ENCODE peak calls at places on chromosomes 13 and 19, in six cellular contexts. One of them, this sample, is unnamed.
A peak's percentile ranks its signal among the peaks of the same experiment; 100 is the strongest.

GRCh38 chr19:4730740-4731171 is 7.1 kb upstream of the DPP9 start:
- DNase-seq in tibial nerve: no peak
- DNase-seq in RWPE1: peak; percentile 37
- DNase-seq in cardiac muscle cell: no peak
- DNase-seq in AG04449: no peak
- DNase-seq in CD8-positive, alpha-beta T cell: peak; percentile 67
- DNase-seq in this sample: no peak

GRCh38 chr19:42250666-42251531 is 4.0 kb downstream of the ERF start:
- DNase-seq in tibial nerve: no peak
- DNase-seq in RWPE1: no peak
- DNase-seq in cardiac muscle cell: no peak
- DNase-seq in AG04449: no peak
- DNase-seq in CD8-positive, alpha-beta T cell: no peak
- DNase-seq in this sample: no peak

GRCh38 chr13:27921961-27922910 is 2.4 kb downstream of the PDX1 start:
- DNase-seq in tibial nerve: no peak
- DNase-seq in RWPE1: no peak
- DNase-seq in cardiac muscle cell: no peak
- DNase-seq in AG04449: no peak
- DNase-seq in CD8-positive, alpha-beta T cell: no peak
- DNase-seq in this sample: no peak

GRCh38 chr13:113616281-113616906 is 31.8 kb downstream of the TFDP1 start:
- DNase-seq in tibial nerve: no peak
- DNase-seq in RWPE1: no peak
- DNase-seq in cardiac muscle cell: no peak
- DNase-seq in AG04449: no peak
- DNase-seq in CD8-positive, alpha-beta T cell: no peak
- DNase-seq in this sample: no peak

GRCh38 chr13:25423831-25424230 is 52.1 kb downstream of the ATP8A2 start:
- DNase-seq in tibial nerve: no peak
- DNase-seq in RWPE1: no peak
- DNase-seq in cardiac muscle cell: no peak
- DNase-seq in AG04449: no peak
- DNase-seq in CD8-positive, alpha-beta T cell: no peak
- DNase-seq in this sample: no peak

GRCh38 chr19:57068921-57069697 is 50.7 kb upstream of the USP29 start:
- DNase-seq in tibial nerve: no peak
- DNase-seq in RWPE1: no peak
- DNase-seq in cardiac muscle cell: no peak
- DNase-seq in AG04449: no peak
- DNase-seq in CD8-positive, alpha-beta T cell: no peak
- DNase-seq in this sample: peak; percentile 66

GRCh38 chr19:35636651-35637050 is 4.9 kb upstream of the ETV2 start:
- DNase-seq in tibial nerve: no peak
- DNase-seq in RWPE1: no peak
- DNase-seq in cardiac muscle cell: no peak
- DNase-seq in AG04449: no peak
- DNase-seq in CD8-positive, alpha-beta T cell: no peak
- DNase-seq in this sample: no peak

GRCh38 chr19:15871570-15871969 is 26.3 kb downstream of the CYP4F2 start:
- DNase-seq in tibial nerve: no peak
- DNase-seq in RWPE1: no peak
- DNase-seq in cardiac muscle cell: no peak
- DNase-seq in AG04449: no peak
- DNase-seq in CD8-positive, alpha-beta T cell: peak; percentile 24
- DNase-seq in this sample: no peak

GRCh38 chr13:111944171-111944583 is 122.8 kb upstream of the SOX1 start:
- DNase-seq in tibial nerve: no peak
- DNase-seq in RWPE1: no peak
- DNase-seq in cardiac muscle cell: no peak
- DNase-seq in AG04449: no peak
- DNase-seq in CD8-positive, alpha-beta T cell: no peak
- DNase-seq in this sample: no peak

GRCh38 chr19:35037716-35038622 is 3.6 kb upstream of the HPN start:
- DNase-seq in tibial nerve: no peak
- DNase-seq in RWPE1: no peak
- DNase-seq in cardiac muscle cell: no peak
- DNase-seq in AG04449: no peak
- DNase-seq in CD8-positive, alpha-beta T cell: no peak
- DNase-seq in this sample: no peak

GRCh38 chr19:4130635-4131438 is 6.9 kb upstream of the MAP2K2 start:
- DNase-seq in tibial nerve: no peak
- DNase-seq in RWPE1: peak; percentile 61
- DNase-seq in cardiac muscle cell: no peak
- DNase-seq in AG04449: peak; percentile 46
- DNase-seq in CD8-positive, alpha-beta T cell: no peak
- DNase-seq in this sample: no peak

GRCh38 chr19:50315773-50316448 is 13.3 kb downstream of the KCNC3 start:
- DNase-seq in tibial nerve: no peak
- DNase-seq in RWPE1: no peak
- DNase-seq in cardiac muscle cell: peak; percentile 67
- DNase-seq in AG04449: no peak
- DNase-seq in CD8-positive, alpha-beta T cell: no peak
- DNase-seq in this sample: no peak

GRCh38 chr13:109586509-109587346 is 199.7 kb downstream of the IRS2 start:
- DNase-seq in tibial nerve: no peak
- DNase-seq in RWPE1: no peak
- DNase-seq in cardiac muscle cell: peak; percentile 59
- DNase-seq in AG04449: no peak
- DNase-seq in CD8-positive, alpha-beta T cell: no peak
- DNase-seq in this sample: no peak

GRCh38 chr19:32448026-32448425 is 42.5 kb downstream of the DPY19L3 start:
- DNase-seq in tibial nerve: no peak
- DNase-seq in RWPE1: no peak
- DNase-seq in cardiac muscle cell: no peak
- DNase-seq in AG04449: no peak
- DNase-seq in CD8-positive, alpha-beta T cell: no peak
- DNase-seq in this sample: no peak

GRCh38 chr13:36530050-36530789 is 97.9 kb downstream of the CCNA1 start:
- DNase-seq in tibial nerve: no peak
- DNase-seq in RWPE1: peak; percentile 32
- DNase-seq in cardiac muscle cell: no peak
- DNase-seq in AG04449: no peak
- DNase-seq in CD8-positive, alpha-beta T cell: no peak
- DNase-seq in this sample: no peak

GRCh38 chr19:3073159-3073563 is 10.9 kb upstream of the TLE5 start:
- DNase-seq in tibial nerve: no peak
- DNase-seq in RWPE1: peak; percentile 70
- DNase-seq in cardiac muscle cell: no peak
- DNase-seq in AG04449: no peak
- DNase-seq in CD8-positive, alpha-beta T cell: no peak
- DNase-seq in this sample: peak; percentile 60

GRCh38 chr19:40945645-40946044 is 45.4 kb upstream of the CYP2B6 start:
- DNase-seq in tibial nerve: no peak
- DNase-seq in RWPE1: no peak
- DNase-seq in cardiac muscle cell: no peak
- DNase-seq in AG04449: no peak
- DNase-seq in CD8-positive, alpha-beta T cell: no peak
- DNase-seq in this sample: no peak

GRCh38 chr19:13986348-13986904 is 19.7 kb downstream of the RFX1 start:
- DNase-seq in tibial nerve: peak; percentile 64
- DNase-seq in RWPE1: peak; percentile 73
- DNase-seq in cardiac muscle cell: no peak
- DNase-seq in AG04449: no peak
- DNase-seq in CD8-positive, alpha-beta T cell: peak; percentile 100
- DNase-seq in this sample: no peak

GRCh38 chr19:12995596-12996541 is 594 bp downstream of the NFIX start:
- DNase-seq in tibial nerve: no peak
- DNase-seq in RWPE1: no peak
- DNase-seq in cardiac muscle cell: no peak
- DNase-seq in AG04449: no peak
- DNase-seq in CD8-positive, alpha-beta T cell: no peak
- DNase-seq in this sample: no peak

GRCh38 chr19:1910169-1910568 is 5.0 kb downstream of the ADAT3 start:
- DNase-seq in tibial nerve: no peak
- DNase-seq in RWPE1: no peak
- DNase-seq in cardiac muscle cell: no peak
- DNase-seq in AG04449: no peak
- DNase-seq in CD8-positive, alpha-beta T cell: no peak
- DNase-seq in this sample: no peak

GRCh38 chr19:55088543-55089265 is 13.0 kb downstream of the EPS8L1 start:
- DNase-seq in tibial nerve: peak; percentile 67
- DNase-seq in RWPE1: peak; percentile 69
- DNase-seq in cardiac muscle cell: peak; percentile 76
- DNase-seq in AG04449: no peak
- DNase-seq in CD8-positive, alpha-beta T cell: peak; percentile 75
- DNase-seq in this sample: peak; percentile 85

GRCh38 chr13:110471833-110472162 is 89.7 kb downstream of the RAB20 start:
- DNase-seq in tibial nerve: no peak
- DNase-seq in RWPE1: no peak
- DNase-seq in cardiac muscle cell: no peak
- DNase-seq in AG04449: no peak
- DNase-seq in CD8-positive, alpha-beta T cell: no peak
- DNase-seq in this sample: no peak

GRCh38 chr19:47280183-47280797 is 5.6 kb downstream of the INAFM1 start:
- DNase-seq in tibial nerve: no peak
- DNase-seq in RWPE1: no peak
- DNase-seq in cardiac muscle cell: no peak
- DNase-seq in AG04449: no peak
- DNase-seq in CD8-positive, alpha-beta T cell: peak; percentile 57
- DNase-seq in this sample: no peak

GRCh38 chr19:38351865-38352395 is 16.3 kb downstream of the CATSPERG start:
- DNase-seq in tibial nerve: no peak
- DNase-seq in RWPE1: no peak
- DNase-seq in cardiac muscle cell: no peak
- DNase-seq in AG04449: no peak
- DNase-seq in CD8-positive, alpha-beta T cell: no peak
- DNase-seq in this sample: no peak
- TF ChIP-seq CTCF in tibial nerve: no peak
- TF ChIP-seq CTCF in RWPE1: no peak
- TF ChIP-seq CTCF in cardiac muscle cell: no peak
- TF ChIP-seq CTCF in AG04449: no peak
- TF ChIP-seq CTCF in CD8-positive, alpha-beta T cell: no peak
- TF ChIP-seq CTCF in this sample: no peak

DNA sequence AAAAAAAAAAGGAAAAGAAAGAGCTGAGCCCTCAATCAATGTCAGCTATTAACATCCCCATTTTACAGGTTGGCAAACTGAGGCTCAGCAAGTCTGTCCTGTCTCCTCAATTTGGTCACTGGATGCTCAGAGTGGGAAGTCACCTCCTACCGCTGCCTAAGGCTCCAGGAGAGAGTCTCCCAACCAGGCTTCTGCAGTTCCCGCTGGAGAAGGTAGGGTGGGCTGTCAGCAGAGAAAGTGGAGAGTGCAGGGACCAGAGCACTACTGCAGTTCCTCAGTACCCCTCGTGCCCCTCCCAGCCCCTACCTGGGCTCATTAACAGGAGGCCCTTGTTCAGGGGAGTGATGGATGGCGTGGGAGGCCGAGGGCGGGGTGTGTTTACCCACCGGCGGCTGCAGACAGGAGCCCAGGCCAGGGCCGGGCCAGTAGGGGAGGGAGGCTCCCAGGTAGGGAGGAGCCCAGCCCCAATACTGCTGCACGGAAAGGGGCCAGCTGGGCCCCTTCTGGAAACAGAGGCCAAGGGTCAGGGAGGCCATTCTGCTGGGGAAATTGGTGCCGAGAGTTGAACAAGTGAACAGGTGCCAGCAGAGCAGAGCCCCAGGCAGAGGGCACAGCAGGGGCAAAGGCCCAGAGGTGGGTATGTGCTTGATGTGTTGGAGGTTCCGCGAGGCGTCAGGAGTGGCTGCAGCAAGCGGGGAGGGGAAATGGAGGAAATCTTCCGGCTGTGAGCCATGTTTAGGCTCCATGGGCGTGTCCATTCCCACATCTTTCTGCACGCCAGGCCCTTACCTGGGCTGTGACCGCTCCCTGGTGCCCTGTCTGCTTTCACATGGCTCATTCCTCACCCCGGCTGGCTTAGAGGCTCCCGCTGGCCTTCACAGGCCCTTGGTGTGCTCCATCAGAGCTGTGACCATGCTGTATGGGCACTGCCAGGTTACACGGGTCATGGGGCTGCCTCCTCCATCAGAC is 7.6 kb upstream of the COMP start:
- DNase-seq in tibial nerve: no peak
- DNase-seq in RWPE1: no peak
- DNase-seq in cardiac muscle cell: no peak
- DNase-seq in AG04449: no peak
- DNase-seq in CD8-positive, alpha-beta T cell: no peak
- DNase-seq in this sample: no peak
- TF ChIP-seq CTCF in tibial nerve: no peak
- TF ChIP-seq CTCF in RWPE1: no peak
- TF ChIP-seq CTCF in cardiac muscle cell: no peak
- TF ChIP-seq CTCF in AG04449: no peak
- TF ChIP-seq CTCF in CD8-positive, alpha-beta T cell: no peak
- TF ChIP-seq CTCF in this sample: no peak

DNA sequence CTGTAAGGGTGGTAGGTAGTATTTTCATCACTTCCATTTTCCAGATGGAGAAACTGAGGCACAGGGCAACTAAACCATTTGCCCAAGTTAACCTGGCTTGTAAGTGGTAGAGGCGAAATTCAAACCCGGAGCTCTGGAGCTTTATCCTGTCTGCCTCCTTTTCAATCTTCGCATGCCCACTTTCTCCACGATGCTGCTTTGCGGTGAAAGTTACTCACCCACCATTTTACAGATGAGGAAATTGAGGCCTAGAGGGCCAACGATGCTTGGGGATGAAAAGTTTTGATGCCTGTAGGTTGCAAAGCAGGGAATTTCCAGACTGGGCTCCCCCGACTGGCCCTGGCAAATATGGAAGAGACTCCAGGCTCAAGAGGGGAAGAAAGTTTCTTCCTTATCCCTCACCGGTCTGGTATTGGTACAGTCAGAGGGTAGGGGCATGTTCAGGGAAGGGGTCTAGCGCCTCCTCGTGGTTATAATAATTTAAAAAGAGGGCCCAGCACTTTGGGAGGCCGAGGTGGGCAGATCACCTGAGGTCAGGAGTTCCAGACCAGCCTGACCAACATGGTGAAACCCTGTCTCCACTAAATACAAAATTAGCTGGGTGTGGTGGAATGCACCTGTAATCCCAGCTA is 1.9 kb upstream of the SH2D3A start:
- DNase-seq in tibial nerve: no peak
- DNase-seq in RWPE1: no peak
- DNase-seq in cardiac muscle cell: peak; percentile 28
- DNase-seq in AG04449: no peak
- DNase-seq in CD8-positive, alpha-beta T cell: no peak
- DNase-seq in this sample: no peak
- TF ChIP-seq CTCF in tibial nerve: peak; percentile 33
- TF ChIP-seq CTCF in RWPE1: peak; percentile 17
- TF ChIP-seq CTCF in cardiac muscle cell: peak; percentile 37
- TF ChIP-seq CTCF in AG04449: no peak
- TF ChIP-seq CTCF in CD8-positive, alpha-beta T cell: peak; percentile 23
- TF ChIP-seq CTCF in this sample: peak; percentile 18

GRCh38 chr19:18814063-18814462 is 17.7 kb upstream of the UPF1 start:
- DNase-seq in tibial nerve: no peak
- DNase-seq in RWPE1: no peak
- DNase-seq in cardiac muscle cell: no peak
- DNase-seq in AG04449: no peak
- DNase-seq in CD8-positive, alpha-beta T cell: no peak
- DNase-seq in this sample: no peak
- TF ChIP-seq CTCF in tibial nerve: no peak
- TF ChIP-seq CTCF in RWPE1: no peak
- TF ChIP-seq CTCF in cardiac muscle cell: peak; percentile 19
- TF ChIP-seq CTCF in AG04449: no peak
- TF ChIP-seq CTCF in CD8-positive, alpha-beta T cell: no peak
- TF ChIP-seq CTCF in this sample: no peak

GRCh38 chr19:49165111-49165750 is 7.6 kb downstream of the TRPM4 start:
- DNase-seq in tibial nerve: no peak
- DNase-seq in RWPE1: no peak
- DNase-seq in cardiac muscle cell: peak; percentile 90
- DNase-seq in AG04449: no peak
- DNase-seq in CD8-positive, alpha-beta T cell: no peak
- DNase-seq in this sample: no peak
- TF ChIP-seq CTCF in tibial nerve: no peak
- TF ChIP-seq CTCF in RWPE1: no peak
- TF ChIP-seq CTCF in cardiac muscle cell: no peak
- TF ChIP-seq CTCF in AG04449: no peak
- TF ChIP-seq CTCF in CD8-positive, alpha-beta T cell: no peak
- TF ChIP-seq CTCF in this sample: no peak